ENCODE peak calls at places on chromosomes 7 and 10, in six cellular contexts. A is HCT116; V is CD4-positive, alpha-beta T cell; F is activated effector memory CD4-positive, alpha-beta T cell treated with Interleukin-2 at 50 U/mL for 16 hours; G is amygdala; H is EH. T is an unnamed sample.

GRCh38 chr10:88989824-88990527 is 622 bp upstream of the FAS start:
- DNase-seq in H (peak), A (no peak), F (no peak), G (no peak), V (no peak), T (no peak)

GRCh38 chr7:147833549-147833948 is 757.0 kb upstream of the C7orf33 start:
- DNase-seq in A (no peak), G (no peak), F (no peak), V (no peak), H (no peak), T (no peak)

GRCh38 chr10:49550563-49550962 is 11.6 kb upstream of the ERCC6 start:
- DNase-seq in G (no peak), H (peak), F (no peak), V (no peak), A (peak), T (no peak)

GRCh38 chr10:31142026-31142425 is 110.4 kb upstream of the ZNF438 start:
- DNase-seq in H (peak), G (no peak), A (no peak), V (no peak), F (no peak), T (no peak)

GRCh38 chr7:855686-856369 is 20.5 kb upstream of the GET4 start:
- DNase-seq in H (no peak), F (no peak), A (no peak), V (no peak), G (no peak), T (no peak)

GRCh38 chr10:110003524-110003885 is 4.3 kb upstream of the ADD3 start:
- DNase-seq in A (no peak), V (no peak), H (no peak), F (no peak), G (no peak), T (no peak)

GRCh38 chr7:107528461-107528860 is 35.3 kb downstream of the COG5 start:
- DNase-seq in G (no peak), A (no peak), V (no peak), H (peak), F (no peak), T (no peak)

GRCh38 chr10:102269017-102269416 is 23.7 kb downstream of the GBF1 start:
- DNase-seq in A (no peak), F (no peak), G (no peak), V (no peak), H (peak), T (no peak)

GRCh38 chr10:51369903-51370302 is 295.6 kb downstream of the PRKG1 start:
- DNase-seq in V (no peak), F (no peak), H (peak), A (no peak), G (no peak), T (no peak)

GRCh38 chr10:7185367-7185690 is 225.5 kb downstream of the SFMBT2 start:
- DNase-seq in V (no peak), F (no peak), G (no peak), A (no peak), H (no peak), T (no peak)

GRCh38 chr7:134922730-134923704 is 63.3 kb upstream of the AGBL3 start:
- DNase-seq in F (no peak), A (no peak), V (no peak), G (no peak), H (no peak), T (no peak)

GRCh38 chr10:33270971-33271370 is 63.5 kb downstream of the NRP1 start:
- DNase-seq in F (no peak), G (no peak), H (no peak), A (no peak), V (no peak), T (no peak)

GRCh38 chr10:108141064-108141463 is 976.6 kb upstream of the SORCS1 start:
- DNase-seq in A (no peak), V (no peak), H (no peak), F (no peak), G (no peak), T (no peak)

GRCh38 chr7:105830405-105831218 is 45.8 kb downstream of the ATXN7L1 start:
- DNase-seq in V (no peak), A (peak), F (no peak), H (peak), G (no peak), T (no peak)

GRCh38 chr7:23067271-23067670 is 38.3 kb upstream of the KLHL7 start:
- DNase-seq in F (no peak), A (no peak), H (peak), V (no peak), G (no peak), T (no peak)

GRCh38 chr10:55630491-55631056 is 730.5 kb downstream of the ZWINT start:
- DNase-seq in F (no peak), V (no peak), A (no peak), G (peak), H (no peak), T (no peak)

GRCh38 chr10:120818301-120818700 is 32.9 kb upstream of the WDR11 start:
- DNase-seq in F (no peak), H (no peak), V (no peak), G (no peak), A (no peak), T (no peak)

GRCh38 chr10:71217266-71218045 is 5.1 kb downstream of the UNC5B start:
- DNase-seq in G (peak), H (peak), V (no peak), F (no peak), A (no peak), T (no peak)

GRCh38 chr10:101466016-101466912 is 112.3 kb downstream of the BTRC start:
- DNase-seq in H (no peak), G (no peak), A (no peak), F (no peak), V (no peak), T (no peak)

GRCh38 chr7:106047146-106047545 is 65.0 kb downstream of the SYPL1 start:
- DNase-seq in G (no peak), H (no peak), V (no peak), F (no peak), A (no peak), T (no peak)

GRCh38 chr7:33395340-33395739 is 266.0 kb downstream of the BBS9 start:
- DNase-seq in A (no peak), F (no peak), G (no peak), H (no peak), V (no peak), T (no peak)

GRCh38 chr10:78299861-78300453 is 266.3 kb downstream of the RPS24 start:
- DNase-seq in F (no peak), A (peak), H (no peak), V (no peak), G (no peak), T (peak)

GRCh38 chr7:21028186-21028989 is 241.7 kb upstream of the SP8 start:
- DNase-seq in G (no peak), F (no peak), A (no peak), V (no peak), H (no peak), T (no peak)

GRCh38 chr10:30434273-30435067 is 486 bp downstream of the MAP3K8 start:
- DNase-seq in G (peak), F (peak), A (peak), H (peak), V (peak), T (peak)

GRCh38 chr7:47514818-47515217 is 67.1 kb downstream of the TNS3 start:
- DNase-seq in G (no peak), F (no peak), A (no peak), H (peak), V (no peak), T (no peak)

GRCh38 chr7:14303536-14303935 is 314.1 kb upstream of the ETV1 start:
- DNase-seq in G (no peak), F (no peak), V (no peak), A (peak), H (no peak), T (no peak)

GRCh38 chr10:100927266-100927665 is 14.5 kb downstream of the SLF2 start:
- DNase-seq in H (no peak), F (no peak), V (no peak), A (no peak), G (no peak), T (no peak)

GRCh38 chr10:17735166-17735941 is 16.6 kb upstream of the TMEM236 start:
- DNase-seq in H (no peak), F (no peak), V (no peak), A (no peak), G (no peak), T (no peak)

GRCh38 chr7:28280516-28280915 is 99.9 kb upstream of the JAZF1 start:
- DNase-seq in V (no peak), F (no peak), H (no peak), G (no peak), A (no peak), T (no peak)

GRCh38 chr7:139297795-139298194 is 43.3 kb upstream of the FMC1 start:
- DNase-seq in G (no peak), V (no peak), F (no peak), H (no peak), A (no peak), T (no peak)

GRCh38 chr10:105148921-105149320 is 507.8 kb downstream of the SORCS3 start:
- DNase-seq in H (no peak), A (no peak), G (no peak), F (no peak), V (no peak), T (no peak)

GRCh38 chr7:494906-495305 is 24.7 kb downstream of the PDGFA start:
- DNase-seq in A (no peak), H (peak), F (no peak), G (no peak), V (no peak), T (peak)

GRCh38 chr7:41244246-41244645 is 458.6 kb downstream of the INHBA start:
- DNase-seq in H (peak), F (no peak), A (no peak), G (no peak), V (no peak), T (no peak)

GRCh38 chr7:28311670-28312069 is 100.6 kb upstream of the CREB5 start:
- DNase-seq in V (no peak), F (no peak), G (no peak), H (no peak), A (no peak), T (no peak)

GRCh38 chr10:95408931-95409873 is 118.4 kb upstream of the PDLIM1 start:
- DNase-seq in F (no peak), G (no peak), H (no peak), A (no peak), V (no peak), T (no peak)